ENCODE peak calls at places on chromosomes 12 and 14, in four cellular contexts. C is Right ventricle myocardium superior; I is stimulated activated CD4-positive, alpha-beta T cell treated with anti-CD3 and anti-CD28 coated beads, Interleukin-1b, Interleukin-23, amount 100 ng/mL, for 1 hour; Z is sigmoid colon. M is an unnamed sample.

GRCh38 chr12:81257952-81258551 is 180.2 kb downstream of the ACSS3 start:
- DNase-seq in C (no peak), I (no peak), Z (no peak), M (no peak)

GRCh38 chr12:10167588-10167987 is 4.3 kb downstream of the OLR1 start:
- DNase-seq in C (no peak), I (no peak), Z (no peak), M (no peak)

GRCh38 chr12:42660968-42661937 is 71.7 kb upstream of the PRICKLE1 start:
- DNase-seq in C (no peak), I (no peak), Z (no peak), M (no peak)

GRCh38 chr14:61247935-61248334 is 33.2 kb downstream of the TMEM30B start:
- DNase-seq in C (no peak), I (no peak), Z (no peak), M (no peak)

GRCh38 chr14:32197919-32198318 is 3.9 kb upstream of the RNU6-7 start:
- DNase-seq in C (no peak), I (no peak), Z (no peak), M (no peak)

GRCh38 chr12:1574863-1575254 is 19.5 kb downstream of the FBXL14 start:
- DNase-seq in C (no peak), I (no peak), Z (no peak), M (no peak)

GRCh38 chr14:68124885-68125731 is 305.5 kb downstream of the RAD51B start:
- DNase-seq in C (no peak), I (no peak), Z (no peak), M (no peak)

GRCh38 chr12:106585237-106585834 is 2.5 kb downstream of the RFX4 start:
- DNase-seq in C (no peak), I (no peak), Z (no peak), M (no peak)

GRCh38 chr12:94730846-94731245 is 80.5 kb upstream of the TMCC3 start:
- DNase-seq in C (no peak), I (no peak), Z (no peak), M (no peak)